ENCODE peak calls at places on chromosome 2, in eight cellular contexts. O is RWPE1, L is neural crest cell, W is LHCN-M2, P is GM19239, K is upper lobe of right lung, U is fibroblast of villous mesenchyme, H is amniotic stem cell. Z is an unnamed sample.

GRCh38 chr2:66889632-66889882 is 454.6 kb downstream of the MEIS1 start:
- DNase-seq in K (no peak), W (no peak), H (no peak), O (no peak), P (no peak), U (no peak), L (no peak), Z (no peak)

GRCh38 chr2:223494987-223495386 is 107.2 kb downstream of the SCG2 start:
- DNase-seq in K (no peak), W (no peak), U (no peak), P (no peak), O (no peak), L (no peak), H (no peak), Z (no peak)

GRCh38 chr2:133581027-133581760 is 12.9 kb upstream of the NCKAP5 start:
- DNase-seq in O (no peak), P (no peak), H (no peak), L (no peak), U (no peak), W (peak; percentile 21), K (no peak), Z (no peak)

GRCh38 chr2:135485441-135485840 is 45.6 kb downstream of the ZRANB3 start:
- DNase-seq in P (no peak), O (no peak), W (no peak), U (peak; percentile 64), K (no peak), H (no peak), L (no peak), Z (no peak)

GRCh38 chr2:191188550-191189093 is 37.8 kb upstream of the STAT4 start:
- DNase-seq in L (no peak), H (no peak), O (no peak), U (no peak), P (no peak), W (no peak), K (no peak), Z (no peak)

GRCh38 chr2:173715483-173715882 is 249.7 kb downstream of the SP3 start:
- DNase-seq in K (no peak), H (no peak), O (peak; percentile 31), W (peak; percentile 20), L (no peak), U (no peak), P (no peak), Z (no peak)

GRCh38 chr2:227818569-227819397 is 5.1 kb downstream of the CCL20 start:
- DNase-seq in O (peak; percentile 52), H (no peak), P (no peak), U (peak; percentile 98), L (no peak), W (peak; percentile 97), K (peak; percentile 80), Z (no peak)

GRCh38 chr2:144849612-144850011 is 329.7 kb upstream of the ZEB2 start:
- DNase-seq in K (no peak), W (no peak), P (no peak), L (no peak), O (no peak), H (no peak), U (no peak), Z (no peak)

GRCh38 chr2:48332286-48332685 is 197.7 kb upstream of the STON1 start:
- DNase-seq in P (no peak), L (no peak), W (no peak), U (no peak), H (no peak), O (no peak), K (no peak), Z (no peak)

GRCh38 chr2:3299130-3299529 is 78.5 kb downstream of the EIPR1 start:
- DNase-seq in W (no peak), O (no peak), H (no peak), K (peak; percentile 18), P (no peak), L (no peak), U (no peak), Z (no peak)

GRCh38 chr2:64819774-64820688 is 166.3 kb upstream of the SERTAD2 start:
- DNase-seq in P (peak; percentile 41), K (no peak), U (peak; percentile 30), W (no peak), O (no peak), L (no peak), H (no peak), Z (no peak)

GRCh38 chr2:17830053-17831034 is 14.1 kb downstream of the MSGN1 start:
- DNase-seq in H (peak; percentile 29), P (no peak), O (peak; percentile 63), K (peak; percentile 83), L (peak; percentile 89), U (peak; percentile 80), W (peak; percentile 72), Z (peak; percentile 72)

GRCh38 chr2:176172748-176173586 is 15.5 kb upstream of the HOXD1 start:
- DNase-seq in L (no peak), U (no peak), O (no peak), K (no peak), P (no peak), H (no peak), W (no peak), Z (no peak)

GRCh38 chr2:111226797-111227700 is 106.3 kb downstream of the BCL2L11 start:
- DNase-seq in K (no peak), U (peak; percentile 83), O (no peak), W (peak; percentile 77), P (no peak), L (no peak), H (no peak), Z (no peak)

Z was measured in K562.